ENCODE peak calls at places on chromosomes 4 and X, in five cellular contexts. D is K562, T is A549, N is HepG2, V is H1. F is an unnamed sample.
A peak's percentile ranks its signal among the peaks of the same experiment; 100 is the strongest.

GRCh38 chrX:53048169-53049126 is at the start of gene GPR173:
- DNase-seq in D (no peak), T (no peak), V (peak; percentile 72), N (no peak), F (peak; percentile 66)

GRCh38 chr4:67103001-67103737 is 442.1 kb downstream of the CENPC start:
- DNase-seq in D (no peak), T (no peak), N (no peak), V (no peak), F (no peak)

GRCh38 chrX:103919336-103919682 is 43.1 kb upstream of the TMSB15B start:
- DNase-seq in T (peak; percentile 72), D (no peak), N (no peak), V (no peak), F (peak; percentile 51)

GRCh38 chrX:118153270-118153669 is 36.7 kb upstream of the KLHL13 start:
- DNase-seq in N (no peak), T (no peak), V (no peak), D (no peak), F (no peak)

GRCh38 chr4:823761-824460 is 2.0 kb downstream of the CPLX1 start:
- DNase-seq in D (no peak), N (no peak), T (no peak), V (no peak), F (no peak)

GRCh38 chr4:79050521-79050880 is 111.3 kb upstream of the PAQR3 start:
- DNase-seq in T (no peak), D (no peak), V (no peak), N (no peak), F (no peak)

GRCh38 chr4:15294202-15294601 is 133.6 kb upstream of the C1QTNF7 start:
- DNase-seq in D (no peak), N (no peak), T (no peak), V (no peak), F (no peak)

GRCh38 chr4:56049428-56050212 is 100.9 kb downstream of the CEP135 start:
- DNase-seq in V (peak; percentile 80), D (peak; percentile 13), T (no peak), N (no peak), F (no peak)

GRCh38 chr4:160175064-160175643 is 1072.3 kb downstream of the RAPGEF2 start:
- DNase-seq in T (no peak), N (no peak), V (no peak), D (no peak), F (no peak)

GRCh38 chrX:114924846-114925245 is 92.6 kb downstream of the IL13RA2 start:
- DNase-seq in V (no peak), N (no peak), T (no peak), D (no peak), F (peak; percentile 44)

GRCh38 chrX:71629467-71629866 is 11.2 kb upstream of the CXCR3 start:
- DNase-seq in D (no peak), V (no peak), N (no peak), T (no peak), F (no peak)

GRCh38 chrX:74523870-74524735 is 90.3 kb downstream of the RLIM start:
- DNase-seq in T (no peak), D (no peak), N (no peak), V (no peak), F (peak; percentile 6)

GRCh38 chr4:70559216-70559830 is 32.7 kb upstream of the AMBN start:
- DNase-seq in N (peak; percentile 67), D (peak; percentile 45), V (peak; percentile 53), T (peak; percentile 42), F (peak; percentile 34)

GRCh38 chr4:54005475-54005874 is 58.9 kb downstream of the CHIC2 start:
- DNase-seq in N (no peak), D (no peak), V (no peak), T (no peak), F (peak; percentile 58)

GRCh38 chrX:133085785-133086184 is 11.1 kb downstream of the USP26 start:
- DNase-seq in V (no peak), T (no peak), N (no peak), D (no peak), F (no peak)

GRCh38 chr4:188196134-188196735 is 57.0 kb downstream of the TRIML1 start:
- DNase-seq in V (no peak), N (no peak), D (no peak), T (no peak), F (no peak)

GRCh38 chr4:4430492-4431195 is 43.7 kb downstream of the NSG1 start:
- DNase-seq in V (peak; percentile 74), D (peak; percentile 75), N (peak; percentile 59), T (peak; percentile 60), F (peak; percentile 92)

GRCh38 chr4:106338671-106339070 is 22.3 kb downstream of the AIMP1 start:
- DNase-seq in N (no peak), V (no peak), T (no peak), D (no peak), F (no peak)

GRCh38 chrX:19225906-19226305 is 103.6 kb upstream of the ADGRG2 start:
- DNase-seq in N (no peak), T (peak; percentile 13), V (no peak), D (no peak), F (peak; percentile 1)

GRCh38 chr4:12645732-12646131 is 838.4 kb downstream of the RAB28 start:
- DNase-seq in D (no peak), N (no peak), V (no peak), T (no peak), F (no peak)

GRCh38 chr4:25449270-25449669 is 72.2 kb downstream of the ANAPC4 start:
- DNase-seq in D (no peak), V (no peak), N (no peak), T (no peak), F (no peak)

GRCh38 chr4:172648471-172648870 is 520.1 kb upstream of the GALNT7 start:
- DNase-seq in N (no peak), T (no peak), V (no peak), D (no peak), F (peak; percentile 26)

DNA sequence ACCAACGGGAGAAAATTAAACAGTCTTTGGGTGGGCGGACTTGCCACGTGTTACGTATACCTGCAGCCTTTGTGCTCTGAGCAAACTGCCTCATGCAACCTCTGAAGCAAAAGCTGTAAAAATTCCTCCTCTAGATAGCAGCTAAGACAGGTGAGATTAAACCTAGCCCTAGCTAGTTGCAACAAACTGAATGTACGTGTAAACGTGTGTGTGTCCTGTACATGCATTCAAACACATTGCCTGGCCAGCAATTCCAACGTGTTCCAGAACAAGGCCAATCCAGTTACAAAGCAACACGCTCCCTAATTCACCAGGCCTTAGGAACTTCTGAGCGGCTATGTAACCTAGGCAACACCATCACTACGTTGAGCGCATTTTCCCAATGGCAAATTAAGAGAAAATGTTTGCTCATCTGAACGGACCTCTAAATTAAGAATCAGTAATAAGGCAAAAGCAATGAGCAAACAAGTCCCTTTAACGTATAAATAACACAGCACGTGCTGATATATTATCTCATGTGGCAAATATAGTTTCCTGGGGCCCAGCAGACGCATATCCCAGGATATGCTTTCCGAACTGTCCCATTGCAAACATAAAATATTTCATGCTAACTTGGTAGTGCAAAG is 792 bp downstream of the PPID start:
- DNase-seq in T (peak; percentile 10), N (peak; percentile 52), V (no peak), D (peak; percentile 33), F (peak; percentile 48)
- TF ChIP-seq MAFK in T (no peak), N (no peak), V (no peak), D (no peak), F (no peak)

DNA sequence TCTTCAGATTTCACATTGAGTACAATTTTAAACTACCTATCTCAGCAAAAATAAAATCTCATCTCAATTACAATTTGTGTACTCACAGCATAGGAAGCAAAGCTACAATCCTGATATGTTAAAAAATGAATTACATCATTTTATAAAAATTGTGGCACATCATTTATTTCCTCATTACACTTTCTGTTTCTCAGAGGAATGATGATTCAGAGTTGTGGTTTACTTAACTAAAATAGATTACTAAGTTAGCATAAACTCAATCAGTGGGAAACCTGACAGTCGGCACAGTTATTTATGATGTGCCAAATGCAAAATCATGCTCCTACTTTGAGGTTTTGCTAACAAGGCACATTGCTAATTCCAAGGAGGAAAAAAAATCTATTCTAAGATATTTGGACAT is 325.0 kb downstream of the FBXO8 start:
- DNase-seq in V (no peak), T (no peak), D (no peak), N (no peak), F (peak; percentile 57)
- TF ChIP-seq MAFK in V (no peak), T (no peak), D (no peak), N (no peak), F (no peak)

GRCh38 chr4:123750044-123750443 is 353.4 kb downstream of the SPRY1 start:
- DNase-seq in V (no peak), T (no peak), D (no peak), N (peak; percentile 87), F (no peak)

GRCh38 chr4:123748806-123749205 is 352.2 kb downstream of the SPRY1 start:
- DNase-seq in V (no peak), D (no peak), N (no peak), T (no peak), F (no peak)

GRCh38 chr4:123744664-123745290 is 348.2 kb downstream of the SPRY1 start:
- DNase-seq in V (no peak), T (no peak), N (peak; percentile 38), D (no peak), F (peak; percentile 7)

GRCh38 chr4:123746981-123747380 is 350.4 kb downstream of the SPRY1 start:
- DNase-seq in N (no peak), D (no peak), V (no peak), T (no peak), F (no peak)

GRCh38 chr4:123749408-123749807 is 352.8 kb downstream of the SPRY1 start:
- DNase-seq in N (no peak), T (no peak), V (no peak), D (no peak), F (no peak)
- TF ChIP-seq MAFK in N (no peak), T (no peak), V (no peak), D (no peak), F (no peak)

GRCh38 chr4:95265814-95266740 is 282.7 kb downstream of the UNC5C start:
- DNase-seq in V (no peak), D (no peak), T (no peak), N (no peak), F (no peak)

GRCh38 chr4:95263960-95264359 is 284.8 kb downstream of the UNC5C start:
- DNase-seq in D (no peak), V (no peak), T (no peak), N (no peak), F (no peak)

GRCh38 chr4:95264843-95265242 is 283.9 kb downstream of the UNC5C start:
- DNase-seq in T (no peak), V (no peak), N (no peak), D (no peak), F (no peak)

GRCh38 chr4:95267081-95267480 is 281.7 kb downstream of the UNC5C start:
- DNase-seq in V (no peak), D (no peak), N (no peak), T (peak; percentile 9), F (peak; percentile 25)

DNA sequence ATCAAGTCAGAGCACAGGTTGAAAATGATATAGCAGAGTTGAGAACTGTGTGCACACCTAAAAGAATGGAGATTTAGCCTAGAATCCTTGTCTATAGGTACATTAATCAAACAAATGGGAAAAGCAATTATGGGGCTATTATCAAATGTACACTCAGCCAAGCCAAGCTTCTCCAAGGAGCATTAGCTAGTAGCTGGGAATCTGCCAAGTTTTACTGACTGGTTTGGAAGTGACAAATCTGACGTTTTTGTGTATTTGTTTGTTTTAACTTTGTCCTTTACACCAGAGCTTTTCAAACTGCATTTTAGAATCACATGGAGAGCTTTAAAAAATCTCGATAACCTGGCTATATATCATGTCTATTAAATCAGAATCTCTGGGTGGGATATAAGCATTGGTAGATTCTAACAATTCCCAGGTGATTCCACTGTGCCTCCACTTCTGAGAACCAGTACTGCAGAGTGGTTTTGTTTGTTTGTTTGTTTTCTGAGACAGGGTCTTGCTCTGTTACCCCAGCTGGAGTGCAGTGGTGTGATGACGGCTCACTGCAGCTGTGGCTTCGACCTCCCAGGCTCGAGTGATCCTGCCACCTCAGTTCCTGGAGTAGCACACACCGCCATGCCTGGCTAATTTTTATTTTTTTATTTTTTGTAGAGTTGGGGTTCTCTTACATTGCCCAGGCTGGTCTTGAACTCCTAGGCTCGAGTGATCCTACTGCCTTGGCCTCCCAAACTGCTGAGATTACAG is 279.8 kb downstream of the UNC5C start:
- DNase-seq in D (no peak), V (no peak), T (no peak), N (no peak), F (peak; percentile 7)
- TF ChIP-seq MAFK in D (no peak), V (no peak), T (no peak), N (no peak), F (no peak)

F was measured in IMR-90.